ENCODE peak calls at places on chromosomes 7 and 10, in seven cellular contexts. S is tibial artery, G is GM23338, W is left ventricle myocardium inferior, A is HCT116, L is A549, R is stomach. B is an unnamed sample. For H3K4me1, the result is how much of the 10 kb centered on the place peaks cover.

GRCh38 chr7:22561356-22561755 is 61.4 kb upstream of the STEAP1B start:
- DNase-seq in S (peak), L (peak), R (no peak), G (peak), A (no peak), W (peak), B (peak)

GRCh38 chr10:404341-404740 is 269.1 kb downstream of the ZMYND11 start:
- DNase-seq in A (no peak), W (no peak), S (no peak), G (no peak), L (no peak), R (no peak), B (no peak)

GRCh38 chr10:25641576-25641975 is 292.5 kb upstream of the MYO3A start:
- DNase-seq in A (no peak), L (no peak), S (no peak), R (no peak), W (no peak), G (no peak), B (no peak)

GRCh38 chr7:138837627-138838026 is 39.6 kb upstream of the ATP6V0A4 start:
- DNase-seq in S (no peak), G (no peak), A (no peak), R (no peak), W (peak), L (no peak), B (no peak)

GRCh38 chr7:45229130-45229920 is 71.7 kb downstream of the RAMP3 start:
- DNase-seq in G (no peak), W (no peak), R (no peak), A (no peak), L (no peak), S (no peak), B (no peak)

GRCh38 chr7:74575083-74575803 is 82.3 kb upstream of the GTF2I start:
- DNase-seq in L (peak), W (no peak), G (no peak), S (no peak), A (no peak), R (peak), B (peak)

GRCh38 chr10:94038024-94038423 is 44.3 kb downstream of the PLCE1 start:
- DNase-seq in W (no peak), R (no peak), G (peak), A (no peak), S (no peak), L (peak), B (no peak)

GRCh38 chr7:81308643-81309354 is 389.9 kb upstream of the SEMA3C start:
- DNase-seq in L (no peak), W (no peak), S (no peak), G (no peak), A (no peak), R (no peak), B (no peak)

GRCh38 chr7:17440831-17441230 is 142.4 kb downstream of the AHR start:
- DNase-seq in R (no peak), L (no peak), S (no peak), A (no peak), G (no peak), W (no peak), B (no peak)

GRCh38 chr10:83764681-83765080 is 374.6 kb upstream of the GHITM start:
- DNase-seq in R (no peak), G (peak), W (no peak), S (no peak), A (no peak), L (no peak), B (no peak)

GRCh38 chr10:8908013-8908412 is 853.5 kb downstream of the GATA3 start:
- DNase-seq in R (no peak), G (peak), W (no peak), S (no peak), A (no peak), L (no peak), B (no peak)

GRCh38 chr10:104614245-104614831 is 26.8 kb upstream of the SORCS3 start:
- DNase-seq in R (no peak), S (no peak), G (peak), W (no peak), L (peak), A (peak), B (no peak)

GRCh38 chr7:44966731-44967538 is 11.9 kb downstream of the MYO1G start:
- DNase-seq in S (no peak), G (no peak), W (no peak), A (no peak), L (no peak), R (no peak), B (no peak)

GRCh38 chr7:1344981-1345701 is 112.5 kb downstream of the UNCX start:
- DNase-seq in G (no peak), S (no peak), L (no peak), A (no peak), R (no peak), W (no peak), B (no peak)

GRCh38 chr10:132145521-132146185 is 41.1 kb upstream of the DPYSL4 start:
- DNase-seq in A (no peak), R (no peak), L (no peak), S (no peak), G (no peak), W (no peak), B (no peak)

GRCh38 chr7:27172823-27173411 is 1.2 kb downstream of the HOXA10 start:
- DNase-seq in S (peak), W (peak), L (no peak), R (peak), G (peak), A (no peak), B (peak)

GRCh38 chr7:81769891-81770818 is at the start of gene HGF:
- DNase-seq in A (no peak), W (peak), G (peak), R (peak), S (peak), L (no peak), B (peak)

GRCh38 chr7:69428089-69428488 is 170.2 kb upstream of the AUTS2 start:
- DNase-seq in A (no peak), G (no peak), S (no peak), W (no peak), R (no peak), L (no peak), B (no peak)

GRCh38 chr10:113986316-113986715 is 57.4 kb upstream of the ADRB1 start:
- DNase-seq in G (no peak), L (no peak), W (no peak), A (no peak), S (no peak), R (no peak), B (no peak)

DNA sequence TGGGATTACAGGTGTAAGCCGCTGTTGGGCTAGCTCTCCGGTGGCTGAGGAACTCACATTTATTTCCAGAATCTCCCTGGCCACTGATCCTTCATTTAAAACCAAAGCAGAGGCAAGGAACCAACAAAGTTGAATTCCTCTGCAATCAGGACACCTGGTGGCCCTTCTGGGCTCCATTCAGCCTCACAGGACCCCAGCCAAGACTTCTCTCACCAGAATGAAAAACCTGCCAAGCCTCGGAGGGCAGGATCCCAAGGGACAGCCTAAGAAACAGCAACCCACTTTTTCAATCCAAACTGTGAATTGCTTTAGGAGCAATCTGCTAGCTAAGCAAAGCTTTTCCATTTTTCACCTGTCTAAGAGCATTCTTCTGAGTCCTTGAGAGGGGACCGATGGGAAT is 34.6 kb downstream of the OAT start:
- DNase-seq in R (peak), L (no peak), G (no peak), S (peak), A (no peak), W (no peak), B (no peak)
- TF ChIP-seq CTCF in R (no peak), L (no peak), G (peak), S (no peak), A (no peak), W (no peak), B (no peak)

GRCh38 chr10:127302343-127302742 is 106.0 kb upstream of the INSYN2A start:
- DNase-seq in L (no peak), R (no peak), A (no peak), S (no peak), G (no peak), W (no peak), B (no peak)
- H3K4me3 ChIP-seq in L (no peak), R (no peak), A (no peak), S (no peak), G (no peak), W (no peak), B (no peak)

GRCh38 chr10:68992721-68993440 is 4.3 kb downstream of the KIFBP start:
- DNase-seq in S (peak), A (no peak), L (no peak), R (peak), W (peak), G (no peak), B (no peak)
- H3K4me1 ChIP-seq in S (half or more), A (under half), L (under half), R (half or more), W (half or more), G (under half), B (under half)

DNA sequence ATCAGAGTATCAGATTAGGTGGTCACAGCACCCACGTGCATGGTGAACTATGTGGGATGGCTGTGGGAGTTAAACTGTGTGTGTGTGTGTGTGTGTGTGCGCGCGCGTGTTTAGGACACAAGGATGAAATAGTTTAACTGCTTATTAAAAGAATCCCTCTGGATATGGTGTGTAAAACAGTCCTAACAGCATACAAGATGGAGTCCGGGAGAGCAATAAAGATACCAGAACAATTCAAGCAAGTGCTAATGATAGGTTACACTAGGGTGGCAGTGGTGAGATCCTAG is 202.2 kb downstream of the IPMK start:
- DNase-seq in S (no peak), W (no peak), A (no peak), R (no peak), L (no peak), G (no peak), B (no peak)
- TF ChIP-seq CTCF in S (no peak), W (no peak), A (no peak), R (no peak), L (no peak), G (no peak), B (no peak)

GRCh38 chr7:110973566-110973965 is 117.4 kb upstream of the LRRN3 start:
- DNase-seq in R (no peak), S (no peak), W (no peak), G (no peak), A (no peak), L (no peak), B (no peak)

GRCh38 chr7:110975476-110975875 is 115.5 kb upstream of the LRRN3 start:
- DNase-seq in R (no peak), G (no peak), L (no peak), W (no peak), A (no peak), S (no peak), B (no peak)

GRCh38 chr7:110977127-110977776 is 113.7 kb upstream of the LRRN3 start:
- DNase-seq in R (no peak), L (no peak), A (no peak), G (no peak), S (no peak), W (no peak), B (no peak)
- H3K4me3 ChIP-seq in R (no peak), L (no peak), A (no peak), G (no peak), S (no peak), W (no peak), B (no peak)